ENCODE peak calls at places on chromosomes 11 and 22, in five cellular contexts. J is PC-3, X is stomach, H is epithelial cell of esophagus, O is cardiac muscle cell. L is an unnamed sample.

GRCh38 chr11:67455054-67455453 is at the start of gene CABP4:
- DNase-seq in H (no peak), X (no peak), O (no peak), J (no peak), L (no peak)

GRCh38 chr11:60069471-60069870 is 13.0 kb downstream of the MS4A3 start:
- DNase-seq in X (no peak), H (peak), O (no peak), J (no peak), L (no peak)

GRCh38 chr11:69374110-69374981 is 80.4 kb downstream of the MYEOV start:
- DNase-seq in J (no peak), X (peak), H (no peak), O (no peak), L (no peak)

GRCh38 chr11:62223095-62223494 is 14.6 kb downstream of the SCGB2A1 start:
- DNase-seq in X (no peak), H (no peak), J (no peak), O (peak), L (no peak)

GRCh38 chr11:128246364-128247234 is 340.8 kb downstream of the ETS1 start:
- DNase-seq in X (no peak), O (peak), J (no peak), H (no peak), L (peak)

GRCh38 chr11:62105611-62106245 is 18.1 kb upstream of the INCENP start:
- DNase-seq in H (no peak), X (no peak), O (peak), J (no peak), L (no peak)

GRCh38 chr22:20553947-20554741 is 46.7 kb downstream of the MED15 start:
- DNase-seq in H (no peak), O (no peak), J (no peak), X (no peak), L (no peak)

GRCh38 chr11:117831661-117832415 is 7.3 kb upstream of the FXYD2 start:
- DNase-seq in H (no peak), O (no peak), X (peak), J (no peak), L (no peak)

GRCh38 chr22:16783930-16784354 is 41.3 kb downstream of the XKR3 start:
- DNase-seq in X (no peak), H (no peak), O (no peak), J (peak), L (no peak)

GRCh38 chr22:42961815-42962214 is 53.1 kb downstream of the PACSIN2 start:
- DNase-seq in J (no peak), X (no peak), O (no peak), H (no peak), L (no peak)

GRCh38 chr22:20430641-20431519 is 6.7 kb downstream of the SCARF2 start:
- DNase-seq in O (no peak), H (peak), X (peak), J (peak), L (no peak)

GRCh38 chr11:22192289-22192641 is 620 bp upstream of the ANO5 start:
- DNase-seq in J (no peak), H (no peak), O (no peak), X (peak), L (no peak)

GRCh38 chr22:21734540-21735197 is 925 bp downstream of the YPEL1 start:
- DNase-seq in X (no peak), H (no peak), O (no peak), J (no peak), L (no peak)

GRCh38 chr22:31933816-31934482 is 10.4 kb upstream of the YWHAH start:
- DNase-seq in H (no peak), J (no peak), X (no peak), O (no peak), L (no peak)

GRCh38 chr11:17148536-17148935 is 59.2 kb downstream of the PIK3C2A start:
- DNase-seq in J (peak), H (no peak), X (no peak), O (no peak), L (no peak)

GRCh38 chr11:66418168-66418985 is 2.5 kb upstream of the NPAS4 start:
- DNase-seq in O (peak), H (peak), J (peak), X (peak), L (peak)

GRCh38 chr11:126764221-126764620 is 236.3 kb downstream of the KIRREL3 start:
- DNase-seq in H (no peak), J (no peak), X (no peak), O (no peak), L (no peak)

GRCh38 chr22:48708558-48709245 is 1119.0 kb downstream of the BRD1 start:
- DNase-seq in X (no peak), J (no peak), O (no peak), H (no peak), L (no peak)

GRCh38 chr11:130831506-130832385 is 84.5 kb downstream of the SNX19 start:
- DNase-seq in X (no peak), O (no peak), H (peak), J (peak), L (no peak)

GRCh38 chr11:126193038-126193478 is 18.4 kb downstream of the RPUSD4 start:
- DNase-seq in J (no peak), H (no peak), O (no peak), X (no peak), L (no peak)

GRCh38 chr22:25758316-25758715 is 16.3 kb downstream of the MYO18B start:
- DNase-seq in X (no peak), H (peak), J (no peak), O (no peak), L (no peak)

GRCh38 chr11:29310706-29311342 is 706.0 kb downstream of the KCNA4 start:
- DNase-seq in X (no peak), H (peak), O (no peak), J (peak), L (no peak)

GRCh38 chr22:36226189-36226588 is 13.1 kb downstream of the APOL2 start:
- DNase-seq in X (no peak), J (no peak), O (no peak), H (no peak), L (no peak)

GRCh38 chr11:76614471-76615183 is 55.9 kb downstream of the LRRC32 start:
- DNase-seq in J (no peak), H (no peak), X (peak), O (peak), L (no peak)

GRCh38 chr11:19820100-19820499 is 107.5 kb downstream of the NAV2 start:
- DNase-seq in O (peak), X (no peak), H (no peak), J (no peak), L (no peak)

GRCh38 chr11:11847082-11847481 is 5.3 kb downstream of the USP47 start:
- DNase-seq in J (no peak), X (no peak), O (no peak), H (no peak), L (no peak)

GRCh38 chr11:35822815-35823495 is 120.9 kb upstream of the LDLRAD3 start:
- DNase-seq in O (no peak), X (no peak), H (no peak), J (peak), L (no peak)

GRCh38 chr11:123371506-123372297 is 58.4 kb upstream of the GRAMD1B start:
- DNase-seq in X (no peak), H (no peak), J (no peak), O (no peak), L (no peak)

GRCh38 chr22:49291781-49292180 is 535.9 kb downstream of the BRD1 start:
- DNase-seq in O (no peak), X (no peak), J (no peak), H (no peak), L (no peak)

GRCh38 chr11:70124321-70125061 is 46.4 kb downstream of the ANO1 start:
- DNase-seq in O (no peak), J (no peak), H (peak), X (no peak), L (no peak)

GRCh38 chr11:70548976-70549375 is 150.6 kb downstream of the CTTN start:
- DNase-seq in O (no peak), J (no peak), H (no peak), X (no peak), L (no peak)

GRCh38 chr11:1882265-1883238 is 9.1 kb downstream of the PRR33 start:
- DNase-seq in H (peak), O (peak), J (peak), X (peak), L (no peak)

GRCh38 chr11:1880746-1881441 is 10.8 kb downstream of the PRR33 start:
- DNase-seq in H (no peak), X (no peak), O (no peak), J (no peak), L (no peak)

GRCh38 chr11:1881442-1882264 is 10.0 kb downstream of the PRR33 start:
- DNase-seq in H (no peak), J (no peak), O (no peak), X (no peak), L (no peak)

GRCh38 chr11:1884123-1884415 is 7.6 kb downstream of the PRR33 start:
- DNase-seq in O (no peak), J (no peak), X (no peak), H (no peak), L (no peak)

GRCh38 chr11:1883342-1884122 is 8.2 kb downstream of the PRR33 start:
- DNase-seq in O (no peak), J (no peak), X (no peak), H (no peak), L (no peak)
- H3K4me3 ChIP-seq in O (no peak), J (no peak), X (no peak), H (no peak), L (no peak)

DNA sequence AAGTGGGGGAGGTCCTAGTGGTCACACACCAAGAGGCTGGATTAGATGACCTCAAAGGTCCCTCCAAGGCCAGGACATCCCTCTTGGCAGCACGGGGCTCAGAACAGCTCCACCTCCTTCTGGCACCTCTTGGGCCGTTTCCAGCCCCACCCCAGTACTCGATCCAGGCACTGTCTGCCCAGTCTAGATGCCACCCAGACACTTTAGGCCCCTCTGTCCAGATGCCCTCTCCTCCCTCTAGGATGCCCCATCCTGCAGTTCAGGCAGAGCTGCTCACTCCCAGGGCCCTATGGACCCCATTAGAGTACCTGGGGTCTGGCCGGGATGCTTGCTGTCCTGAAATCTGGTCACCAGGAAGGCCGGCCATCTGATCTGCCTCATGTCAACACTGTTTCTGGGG is 34.7 kb upstream of the PRR5 start:
- DNase-seq in X (no peak), J (no peak), H (no peak), O (no peak), L (no peak)
- H3K4me3 ChIP-seq in X (no peak), J (no peak), H (no peak), O (no peak), L (no peak)

GRCh38 chr11:33894402-33894754 is 2.5 kb upstream of the LMO2 start:
- DNase-seq in H (no peak), O (no peak), X (no peak), J (no peak), L (no peak)

GRCh38 chr11:33895752-33896137 is 3.9 kb upstream of the LMO2 start:
- DNase-seq in O (no peak), J (no peak), H (peak), X (no peak), L (no peak)

GRCh38 chr11:33892906-33893594 is 1.2 kb upstream of the LMO2 start:
- DNase-seq in O (no peak), X (no peak), H (no peak), J (no peak), L (no peak)

GRCh38 chr11:33891714-33892327 is at the start of gene LMO2:
- DNase-seq in X (no peak), O (no peak), H (peak), J (no peak), L (no peak)

GRCh38 chr11:33893711-33894401 is 2.0 kb upstream of the LMO2 start:
- DNase-seq in H (no peak), X (no peak), O (peak), J (no peak), L (no peak)
- H3K4me3 ChIP-seq in H (no peak), X (no peak), O (no peak), J (no peak), L (no peak)

GRCh38 chr11:1487851-1488574 is 1.4 kb upstream of the MOB2 start:
- DNase-seq in J (no peak), H (no peak), O (no peak), X (peak), L (no peak)

GRCh38 chr11:1485504-1485885 is 1.1 kb downstream of the MOB2 start:
- DNase-seq in O (no peak), H (no peak), X (no peak), J (no peak), L (no peak)

GRCh38 chr11:1484716-1485503 is 1.7 kb downstream of the MOB2 start:
- DNase-seq in H (no peak), X (no peak), J (no peak), O (no peak), L (no peak)

GRCh38 chr11:1487091-1487850 is 692 bp upstream of the MOB2 start:
- DNase-seq in X (no peak), J (no peak), O (no peak), H (no peak), L (no peak)

DNA sequence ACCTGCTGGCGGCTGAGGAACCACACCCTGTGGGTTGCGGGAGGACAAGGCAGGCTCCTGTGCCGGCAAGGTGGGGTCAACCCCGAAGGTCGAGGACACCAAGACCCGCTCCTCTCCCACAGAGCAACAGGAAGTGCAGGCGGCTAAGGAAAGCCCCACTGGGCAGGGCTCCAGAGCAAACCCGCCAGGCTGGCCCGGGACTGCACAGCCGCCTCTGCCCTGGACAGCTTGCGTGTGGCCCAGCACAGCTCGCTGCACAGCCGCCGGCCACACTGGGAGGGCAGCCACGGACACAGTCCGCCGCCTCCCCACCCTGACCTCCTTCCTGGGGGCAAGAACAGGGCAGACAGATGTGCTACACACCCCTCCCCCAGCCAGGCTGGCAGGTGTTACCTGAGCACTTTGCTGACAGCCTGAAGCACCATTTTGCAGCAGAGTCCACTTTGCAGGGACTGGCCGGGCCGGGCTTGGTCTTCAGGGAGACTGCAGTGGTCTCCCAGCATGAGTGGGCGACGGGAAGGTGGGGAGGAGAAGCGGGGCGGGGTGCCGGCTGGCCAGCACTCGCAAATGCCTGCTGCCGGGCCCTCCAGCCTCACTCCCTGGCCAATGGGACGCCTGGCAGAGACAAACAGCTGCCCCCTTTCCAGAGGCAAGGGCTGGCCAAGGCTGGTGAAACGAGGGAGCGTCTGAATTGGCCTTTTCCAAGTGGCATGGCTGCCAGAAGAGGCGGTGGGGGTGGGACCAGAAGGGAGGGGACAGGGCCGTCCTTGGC is at the start of gene MOB2:
- DNase-seq in J (no peak), O (peak), H (no peak), X (peak), L (no peak)
- H3K4me3 ChIP-seq in J (no peak), O (no peak), H (no peak), X (peak), L (no peak)